ENCODE peak calls at places on chromosomes 16 and 17, in four cellular contexts. D, T, N and F are unnamed samples.

GRCh38 chr16:77739493-77739892 is 17.2 kb downstream of the NUDT7 start:
- DNase-seq in T (no peak), D (no peak), N (no peak), F (no peak)

GRCh38 chr16:14955546-14956231 is 18.4 kb downstream of the NPIPA1 start:
- DNase-seq in T (no peak), D (no peak), N (no peak), F (no peak)

GRCh38 chr17:16923097-16923903 is 48.6 kb downstream of the TNFRSF13B start:
- DNase-seq in T (no peak), N (no peak), D (no peak), F (no peak)

GRCh38 chr16:57818377-57819055 is 16.2 kb upstream of the KIFC3 start:
- DNase-seq in D (no peak), T (no peak), N (no peak), F (no peak)

GRCh38 chr17:49523706-49524472 is 28.8 kb downstream of the NGFR start:
- DNase-seq in D (no peak), T (no peak), N (no peak), F (no peak)

GRCh38 chr16:53372942-53373871 is 61.1 kb upstream of the RBL2 start:
- DNase-seq in N (peak; percentile 24), D (peak; percentile 36), T (no peak), F (peak; percentile 49)

GRCh38 chr17:15377608-15378007 is 36.2 kb upstream of the TEKT3 start:
- DNase-seq in T (no peak), D (no peak), N (no peak), F (peak; percentile 49)

GRCh38 chr17:31650756-31651520 is 208.1 kb downstream of the COPRS start:
- DNase-seq in T (no peak), N (no peak), D (no peak), F (no peak)

GRCh38 chr16:73028263-73028662 is 19.7 kb downstream of the ZFHX3 start:
- DNase-seq in T (no peak), N (no peak), D (no peak), F (no peak)